ENCODE peak calls at places on chromosome 16, in seven cellular contexts. K is activated CD4-positive, CD25-positive, alpha-beta regulatory T cell; E is activated naive CD8-positive, alpha-beta T cell treated with anti-CD3 and anti-CD28 coated beads, Interleukin-2, amount 10 ng/mL, durations not matched to agents 7 days and 5 days; M is stimulated activated CD8-positive, alpha-beta memory T cell treated with anti-CD3 and anti-CD28 coated beads, Interleukin-4, amount 100 ng/mL, for 4 hours; A is NCI-H1694 treated with DMSO at 0.1 percent for 48 hours; V is left cardiac atrium; S is esophagus squamous epithelium. U is an unnamed sample.

GRCh38 chr16:3349175-3349574 is 6.5 kb upstream of the OR2C1 start:
- DNase-seq in K (no peak), E (no peak), M (no peak), A (no peak), V (no peak), S (no peak), U (no peak)

GRCh38 chr16:27264151-27264550 is 4.4 kb downstream of the NSMCE1 start:
- DNase-seq in K (no peak), E (no peak), M (no peak), A (no peak), V (no peak), S (no peak), U (no peak)

GRCh38 chr16:75477680-75478473 is 13.4 kb upstream of the TMEM170A start:
- DNase-seq in K (no peak), E (no peak), M (no peak), A (no peak), V (no peak), S (no peak), U (no peak)

GRCh38 chr16:17290237-17290636 is 180.5 kb downstream of the XYLT1 start:
- DNase-seq in K (no peak), E (no peak), M (no peak), A (no peak), V (no peak), S (no peak), U (no peak)

GRCh38 chr16:3961449-3961849 is 80.9 kb upstream of the CREBBP start:
- DNase-seq in K (no peak), E (no peak), M (no peak), A (no peak), V (no peak), S (no peak), U (no peak)

GRCh38 chr16:1545044-1545736 is 11.7 kb downstream of the TMEM204 start:
- DNase-seq in K (no peak), E (no peak), M (no peak), A (peak), V (peak), S (no peak), U (peak)

GRCh38 chr16:85263214-85263613 is 150.9 kb upstream of the CIBAR2 start:
- DNase-seq in K (no peak), E (no peak), M (no peak), A (no peak), V (no peak), S (no peak), U (no peak)

GRCh38 chr16:68445458-68445857 is 2.9 kb downstream of the SMPD3 start:
- DNase-seq in K (no peak), E (peak), M (no peak), A (peak), V (no peak), S (no peak), U (no peak)

GRCh38 chr16:55478827-55479559 is at the start of gene MMP2:
- DNase-seq in K (no peak), E (no peak), M (no peak), A (no peak), V (peak), S (no peak), U (no peak)

GRCh38 chr16:82046941-82047340 is 11.9 kb downstream of the HSD17B2 start:
- DNase-seq in K (no peak), E (no peak), M (no peak), A (no peak), V (no peak), S (no peak), U (no peak)

GRCh38 chr16:25838724-25839186 is 147.0 kb downstream of the HS3ST4 start:
- DNase-seq in K (no peak), E (no peak), M (no peak), A (peak), V (no peak), S (no peak), U (no peak)

GRCh38 chr16:15961557-15962205 is 12.3 kb downstream of the ABCC1 start:
- DNase-seq in K (no peak), E (no peak), M (no peak), A (no peak), V (no peak), S (no peak), U (no peak)

GRCh38 chr16:57471852-57472664 is 9.6 kb downstream of the POLR2C start:
- DNase-seq in K (no peak), E (no peak), M (no peak), A (no peak), V (no peak), S (no peak), U (no peak)

GRCh38 chr16:50025544-50025931 is 513 bp downstream of the CNEP1R1 start:
- DNase-seq in K (peak), E (peak), M (no peak), A (no peak), V (no peak), S (no peak), U (no peak)

GRCh38 chr16:22424161-22424937 is 49.9 kb upstream of the CDR2 start:
- DNase-seq in K (no peak), E (no peak), M (no peak), A (no peak), V (peak), S (no peak), U (no peak)

GRCh38 chr16:54455021-54455725 is 168.6 kb upstream of the IRX3 start:
- DNase-seq in K (no peak), E (no peak), M (no peak), A (no peak), V (no peak), S (no peak), U (no peak)

GRCh38 chr16:4477966-4478365 is 1.8 kb downstream of the HMOX2 start:
- DNase-seq in K (no peak), E (no peak), M (no peak), A (no peak), V (no peak), S (no peak), U (no peak)

GRCh38 chr16:78505544-78506371 is 406.3 kb downstream of the WWOX start:
- DNase-seq in K (no peak), E (no peak), M (no peak), A (no peak), V (peak), S (no peak), U (no peak)

GRCh38 chr16:85659805-85660511 is 28.8 kb downstream of the GINS2 start:
- DNase-seq in K (peak), E (peak), M (no peak), A (peak), V (peak), S (no peak), U (no peak)

GRCh38 chr16:51131619-51132018 is 19.5 kb downstream of the SALL1 start:
- DNase-seq in K (no peak), E (no peak), M (no peak), A (no peak), V (no peak), S (no peak), U (no peak)

GRCh38 chr16:30760577-30761426 is 1.1 kb downstream of the CFAP119 start:
- DNase-seq in K (no peak), E (no peak), M (no peak), A (no peak), V (no peak), S (no peak), U (no peak)

GRCh38 chr16:55499951-55500350 is 8.9 kb upstream of the LPCAT2 start:
- DNase-seq in K (no peak), E (no peak), M (no peak), A (no peak), V (no peak), S (no peak), U (peak)

GRCh38 chr16:58196898-58197313 is 1.0 kb downstream of the CSNK2A2 start:
- DNase-seq in K (no peak), E (no peak), M (no peak), A (no peak), V (no peak), S (no peak), U (no peak)

GRCh38 chr16:84672276-84673202 is 24.2 kb downstream of the KLHL36 start:
- DNase-seq in K (peak), E (peak), M (peak), A (peak), V (peak), S (peak), U (no peak)

GRCh38 chr16:78005881-78006280 is 16.5 kb upstream of the CLEC3A start:
- DNase-seq in K (no peak), E (no peak), M (no peak), A (no peak), V (no peak), S (no peak), U (no peak)